ENCODE peak calls at places on chromosomes 6 and 20, in eight cellular contexts. F is psoas muscle, L is HCT116, K is mammary epithelial cell, M is lower leg skin, V is GM12865, Y is fibroblast of lung, D is GM12878. H is an unnamed sample.

GRCh38 chr6:127971945-127972391 is 71.1 kb upstream of the THEMIS start:
- DNase-seq in F (no peak), L (no peak), K (peak; percentile 82), M (no peak), V (peak; percentile 21), Y (peak; percentile 93), D (no peak), H (peak; percentile 49)

GRCh38 chr6:135300576-135300975 is 119.5 kb downstream of the MYB start:
- DNase-seq in F (no peak), L (no peak), K (no peak), M (no peak), V (no peak), Y (peak; percentile 49), D (no peak), H (no peak)

GRCh38 chr20:59777321-59777705 is 156.1 kb downstream of the SYCP2 start:
- DNase-seq in F (no peak), L (no peak), K (no peak), M (peak; percentile 48), V (no peak), Y (no peak), D (no peak), H (no peak)

GRCh38 chr6:395432-396125 is 4.0 kb downstream of the IRF4 start:
- DNase-seq in F (no peak), L (no peak), K (no peak), M (no peak), V (no peak), Y (no peak), D (no peak), H (no peak)

GRCh38 chr6:37987008-37987407 is 167.5 kb downstream of the ZFAND3 start:
- DNase-seq in F (no peak), L (no peak), K (peak; percentile 12), M (no peak), V (no peak), Y (peak; percentile 70), D (no peak), H (peak; percentile 39)

GRCh38 chr6:4489538-4489937 is 286.7 kb upstream of the CDYL start:
- DNase-seq in F (no peak), L (no peak), K (no peak), M (no peak), V (no peak), Y (no peak), D (no peak), H (no peak)

GRCh38 chr6:160055813-160056212 is 65.8 kb upstream of the SLC22A1 start:
- DNase-seq in F (no peak), L (no peak), K (no peak), M (no peak), V (no peak), Y (no peak), D (no peak), H (no peak)

GRCh38 chr6:28383235-28384142 is 16.1 kb downstream of the ZSCAN12 start:
- DNase-seq in F (peak; percentile 80), L (peak; percentile 82), K (peak; percentile 88), M (peak; percentile 94), V (peak; percentile 86), Y (peak; percentile 83), D (no peak), H (peak; percentile 43)

GRCh38 chr6:119313937-119314893 is 35.3 kb downstream of the MAN1A1 start:
- DNase-seq in F (no peak), L (no peak), K (no peak), M (no peak), V (peak; percentile 17), Y (no peak), D (peak; percentile 42), H (no peak)

GRCh38 chr6:136706431-136706830 is 85.8 kb downstream of the MAP3K5 start:
- DNase-seq in F (no peak), L (no peak), K (no peak), M (no peak), V (no peak), Y (no peak), D (no peak), H (no peak)

GRCh38 chr20:25272223-25273000 is 24.5 kb downstream of the PYGB start:
- DNase-seq in F (peak; percentile 12), L (no peak), K (no peak), M (peak; percentile 60), V (no peak), Y (no peak), D (no peak), H (no peak)

GRCh38 chr6:159608961-159609673 is 83.9 kb downstream of the SOD2 start:
- DNase-seq in F (no peak), L (peak; percentile 58), K (peak; percentile 50), M (no peak), V (peak; percentile 52), Y (peak; percentile 37), D (no peak), H (peak; percentile 9)

GRCh38 chr6:128208078-128208477 is 307.2 kb upstream of the THEMIS start:
- DNase-seq in F (no peak), L (no peak), K (peak; percentile 32), M (no peak), V (no peak), Y (peak; percentile 80), D (no peak), H (peak; percentile 3)

GRCh38 chr6:87628881-87629280 is 38.9 kb downstream of the ORC3 start:
- DNase-seq in F (no peak), L (no peak), K (no peak), M (no peak), V (no peak), Y (peak; percentile 75), D (no peak), H (peak; percentile 15)

GRCh38 chr6:126188271-126188909 is 151.5 kb upstream of the CENPW start:
- DNase-seq in F (no peak), L (no peak), K (peak; percentile 74), M (no peak), V (no peak), Y (peak; percentile 80), D (no peak), H (peak; percentile 60)

GRCh38 chr6:8203337-8203736 is 101.0 kb upstream of the EEF1E1 start:
- DNase-seq in F (no peak), L (no peak), K (no peak), M (no peak), V (no peak), Y (no peak), D (no peak), H (no peak)
- H3K4me3 ChIP-seq in F (no peak overlapping the region), L (no peak overlapping the region), K (no peak overlapping the region), M (no peak overlapping the region), V (no peak overlapping the region), Y (no peak overlapping the region), D (no peak overlapping the region), H (no peak overlapping the region)

GRCh38 chr6:17096076-17096475 is 5.8 kb upstream of the STMND1 start:
- DNase-seq in F (no peak), L (no peak), K (no peak), M (no peak), V (no peak), Y (peak; percentile 38), D (no peak), H (peak; percentile 43)

GRCh38 chr6:17093692-17094091 is 8.2 kb upstream of the STMND1 start:
- DNase-seq in F (no peak), L (no peak), K (no peak), M (no peak), V (peak; percentile 5), Y (no peak), D (no peak), H (no peak)

GRCh38 chr6:17088091-17088611 is 13.7 kb upstream of the STMND1 start:
- DNase-seq in F (no peak), L (no peak), K (no peak), M (no peak), V (no peak), Y (no peak), D (no peak), H (no peak)

GRCh38 chr6:17086469-17086868 is 15.4 kb upstream of the STMND1 start:
- DNase-seq in F (no peak), L (peak; percentile 75), K (peak; percentile 59), M (peak; percentile 86), V (peak; percentile 41), Y (peak; percentile 67), D (no peak), H (peak; percentile 59)

GRCh38 chr6:17091122-17091521 is 10.7 kb upstream of the STMND1 start:
- DNase-seq in F (no peak), L (no peak), K (no peak), M (no peak), V (no peak), Y (peak; percentile 12), D (no peak), H (no peak)
- TF ChIP-seq CTCF in F (peak; percentile 7), L (no peak), K (peak; percentile 31), M (no peak), V (no peak), Y (peak; percentile 36), D (peak; percentile 15), H (peak; percentile 48)

GRCh38 chr6:148768646-148769270 is 21.9 kb downstream of the UST start:
- DNase-seq in F (no peak), L (no peak), K (no peak), M (no peak), V (no peak), Y (no peak), D (no peak), H (no peak)

GRCh38 chr6:148770408-148771211 is 23.8 kb downstream of the UST start:
- DNase-seq in F (no peak), L (no peak), K (no peak), M (no peak), V (peak; percentile 13), Y (no peak), D (no peak), H (no peak)

GRCh38 chr6:148769304-148769968 is 22.6 kb downstream of the UST start:
- DNase-seq in F (no peak), L (no peak), K (no peak), M (no peak), V (no peak), Y (no peak), D (no peak), H (no peak)

GRCh38 chr6:148771896-148772554 is 25.2 kb downstream of the UST start:
- DNase-seq in F (no peak), L (no peak), K (no peak), M (no peak), V (no peak), Y (no peak), D (no peak), H (no peak)

GRCh38 chr6:148771212-148771601 is 24.4 kb downstream of the UST start:
- DNase-seq in F (no peak), L (no peak), K (no peak), M (no peak), V (no peak), Y (no peak), D (no peak), H (no peak)
- H3K4me3 ChIP-seq in F (no peak overlapping the region), L (no peak overlapping the region), K (no peak overlapping the region), M (no peak overlapping the region), V (no peak overlapping the region), Y (no peak overlapping the region), D (no peak overlapping the region), H (no peak overlapping the region)

DNA sequence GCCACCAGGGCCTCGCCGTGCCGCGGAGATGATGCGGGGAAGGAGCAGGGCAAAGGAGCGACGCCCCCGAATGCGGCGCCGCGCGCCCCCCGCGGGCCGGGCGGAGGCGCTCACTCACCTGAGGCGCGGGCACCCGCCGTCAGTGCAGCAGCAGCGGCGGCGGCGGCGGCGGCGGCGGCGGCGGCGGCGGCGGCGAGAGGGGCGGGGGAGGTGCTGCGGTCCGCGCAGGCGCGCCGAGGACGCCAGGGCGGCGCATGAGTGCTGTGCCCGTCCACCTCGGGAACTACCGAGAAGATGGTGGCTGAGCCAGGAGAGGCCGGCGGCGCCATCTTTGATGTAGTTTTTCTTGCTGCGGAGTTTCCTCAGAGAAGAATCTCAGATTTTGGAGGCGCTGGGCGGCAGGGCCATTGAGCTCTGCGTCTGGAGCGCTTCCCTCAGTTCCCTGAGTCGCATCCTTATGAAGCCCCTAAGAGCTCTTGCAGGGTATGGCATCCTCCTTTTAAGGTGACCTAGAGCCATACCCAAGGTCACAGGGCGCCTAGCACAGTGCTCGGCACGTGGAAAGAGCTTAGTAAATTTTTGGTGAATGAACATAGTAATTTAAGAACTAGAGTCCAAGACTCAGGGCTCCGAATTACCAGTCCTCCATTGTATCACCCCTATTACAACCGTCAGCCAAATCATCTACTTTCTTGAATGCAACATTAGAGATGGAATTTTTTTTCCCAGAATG is at the start of gene NDRG3:
- DNase-seq in F (peak; percentile 95), L (peak; percentile 78), K (peak; percentile 86), M (peak; percentile 98), V (peak; percentile 97), Y (peak; percentile 86), D (peak; percentile 68), H (peak; percentile 84)
- TF ChIP-seq CTCF in F (peak; percentile 12), L (no peak), K (no peak), M (no peak), V (peak; percentile 10), Y (no peak), D (no peak), H (no peak)